ENCODE peak calls at places on chromosomes 16 and 17, in nine cellular contexts. One of them, this sample, is unnamed.

GRCh38 chr17:81090361-81091133 is 55.6 kb downstream of the BAIAP2 start:
- DNase-seq in pancreas: no peak
- DNase-seq in amniotic stem cell: no peak
- DNase-seq in DMS153: no peak
- DNase-seq in EH: peak
- DNase-seq in activated CD8-positive, alpha-beta memory T cell treated with anti-CD3 and anti-CD28 coated beads, Interleukin-2, amount 10 ng/mL, durations not matched to agents 7 days and 5 days: peak
- DNase-seq in activated effector memory CD4-positive, alpha-beta T cell treated with anti-CD3 and anti-CD28 coated beads, Interleukin-2, amount 50 U/mL, for 16 hours: peak
- DNase-seq in T-helper 2 cell: no peak
- DNase-seq in PC-9: no peak
- DNase-seq in this sample: no peak

GRCh38 chr17:70588003-70588402 is 418.7 kb downstream of the KCNJ2 start:
- DNase-seq in EH: no peak
- DNase-seq in amniotic stem cell: no peak
- DNase-seq in activated effector memory CD4-positive, alpha-beta T cell treated with anti-CD3 and anti-CD28 coated beads, Interleukin-2, amount 50 U/mL, for 16 hours: no peak
- DNase-seq in DMS153: no peak
- DNase-seq in T-helper 2 cell: no peak
- DNase-seq in pancreas: no peak
- DNase-seq in activated CD8-positive, alpha-beta memory T cell treated with anti-CD3 and anti-CD28 coated beads, Interleukin-2, amount 10 ng/mL, durations not matched to agents 7 days and 5 days: no peak
- DNase-seq in PC-9: no peak
- DNase-seq in this sample: peak

GRCh38 chr17:39671651-39672521 is 3.6 kb downstream of the PNMT start:
- DNase-seq in DMS153: no peak
- DNase-seq in amniotic stem cell: no peak
- DNase-seq in activated CD8-positive, alpha-beta memory T cell treated with anti-CD3 and anti-CD28 coated beads, Interleukin-2, amount 10 ng/mL, durations not matched to agents 7 days and 5 days: no peak
- DNase-seq in EH: peak
- DNase-seq in pancreas: peak
- DNase-seq in activated effector memory CD4-positive, alpha-beta T cell treated with anti-CD3 and anti-CD28 coated beads, Interleukin-2, amount 50 U/mL, for 16 hours: no peak
- DNase-seq in T-helper 2 cell: no peak
- DNase-seq in PC-9: no peak
- DNase-seq in this sample: no peak

GRCh38 chr17:15091825-15092224 is 173.3 kb downstream of the PMP22 start:
- DNase-seq in PC-9: no peak
- DNase-seq in pancreas: no peak
- DNase-seq in amniotic stem cell: no peak
- DNase-seq in DMS153: no peak
- DNase-seq in activated effector memory CD4-positive, alpha-beta T cell treated with anti-CD3 and anti-CD28 coated beads, Interleukin-2, amount 50 U/mL, for 16 hours: no peak
- DNase-seq in activated CD8-positive, alpha-beta memory T cell treated with anti-CD3 and anti-CD28 coated beads, Interleukin-2, amount 10 ng/mL, durations not matched to agents 7 days and 5 days: no peak
- DNase-seq in T-helper 2 cell: no peak
- DNase-seq in EH: peak
- DNase-seq in this sample: no peak

GRCh38 chr17:74805543-74805991 is 29.4 kb upstream of the NAT9 start:
- DNase-seq in activated effector memory CD4-positive, alpha-beta T cell treated with anti-CD3 and anti-CD28 coated beads, Interleukin-2, amount 50 U/mL, for 16 hours: no peak
- DNase-seq in pancreas: no peak
- DNase-seq in DMS153: no peak
- DNase-seq in EH: no peak
- DNase-seq in activated CD8-positive, alpha-beta memory T cell treated with anti-CD3 and anti-CD28 coated beads, Interleukin-2, amount 10 ng/mL, durations not matched to agents 7 days and 5 days: no peak
- DNase-seq in PC-9: no peak
- DNase-seq in amniotic stem cell: no peak
- DNase-seq in T-helper 2 cell: no peak
- DNase-seq in this sample: no peak

GRCh38 chr17:41811549-41812175 is at the start of gene P3H4:
- DNase-seq in activated effector memory CD4-positive, alpha-beta T cell treated with anti-CD3 and anti-CD28 coated beads, Interleukin-2, amount 50 U/mL, for 16 hours: peak
- DNase-seq in amniotic stem cell: peak
- DNase-seq in PC-9: peak
- DNase-seq in pancreas: peak
- DNase-seq in T-helper 2 cell: peak
- DNase-seq in activated CD8-positive, alpha-beta memory T cell treated with anti-CD3 and anti-CD28 coated beads, Interleukin-2, amount 10 ng/mL, durations not matched to agents 7 days and 5 days: peak
- DNase-seq in EH: peak
- DNase-seq in DMS153: peak
- DNase-seq in this sample: no peak

GRCh38 chr16:56317998-56318912 is 107.1 kb downstream of the AMFR start:
- DNase-seq in T-helper 2 cell: peak
- DNase-seq in EH: peak
- DNase-seq in DMS153: peak
- DNase-seq in activated CD8-positive, alpha-beta memory T cell treated with anti-CD3 and anti-CD28 coated beads, Interleukin-2, amount 10 ng/mL, durations not matched to agents 7 days and 5 days: peak
- DNase-seq in amniotic stem cell: peak
- DNase-seq in activated effector memory CD4-positive, alpha-beta T cell treated with anti-CD3 and anti-CD28 coated beads, Interleukin-2, amount 50 U/mL, for 16 hours: peak
- DNase-seq in PC-9: peak
- DNase-seq in pancreas: peak
- DNase-seq in this sample: peak

GRCh38 chr17:528253-528652 is 175.6 kb upstream of the RPH3AL start:
- DNase-seq in T-helper 2 cell: no peak
- DNase-seq in pancreas: no peak
- DNase-seq in DMS153: no peak
- DNase-seq in activated CD8-positive, alpha-beta memory T cell treated with anti-CD3 and anti-CD28 coated beads, Interleukin-2, amount 10 ng/mL, durations not matched to agents 7 days and 5 days: no peak
- DNase-seq in PC-9: no peak
- DNase-seq in amniotic stem cell: no peak
- DNase-seq in activated effector memory CD4-positive, alpha-beta T cell treated with anti-CD3 and anti-CD28 coated beads, Interleukin-2, amount 50 U/mL, for 16 hours: no peak
- DNase-seq in EH: no peak
- DNase-seq in this sample: no peak

GRCh38 chr17:81395600-81396277 is 482 bp downstream of the BAHCC1 start:
- DNase-seq in activated effector memory CD4-positive, alpha-beta T cell treated with anti-CD3 and anti-CD28 coated beads, Interleukin-2, amount 50 U/mL, for 16 hours: no peak
- DNase-seq in EH: no peak
- DNase-seq in activated CD8-positive, alpha-beta memory T cell treated with anti-CD3 and anti-CD28 coated beads, Interleukin-2, amount 10 ng/mL, durations not matched to agents 7 days and 5 days: no peak
- DNase-seq in DMS153: no peak
- DNase-seq in PC-9: no peak
- DNase-seq in pancreas: no peak
- DNase-seq in amniotic stem cell: no peak
- DNase-seq in T-helper 2 cell: no peak
- DNase-seq in this sample: no peak

GRCh38 chr17:75517277-75517865 is 1.0 kb downstream of the TSEN54 start:
- DNase-seq in activated effector memory CD4-positive, alpha-beta T cell treated with anti-CD3 and anti-CD28 coated beads, Interleukin-2, amount 50 U/mL, for 16 hours: peak
- DNase-seq in pancreas: no peak
- DNase-seq in activated CD8-positive, alpha-beta memory T cell treated with anti-CD3 and anti-CD28 coated beads, Interleukin-2, amount 10 ng/mL, durations not matched to agents 7 days and 5 days: peak
- DNase-seq in PC-9: peak
- DNase-seq in DMS153: no peak
- DNase-seq in EH: peak
- DNase-seq in amniotic stem cell: no peak
- DNase-seq in T-helper 2 cell: no peak
- DNase-seq in this sample: no peak

GRCh38 chr17:56679148-56679766 is 85.8 kb downstream of the NOG start:
- DNase-seq in EH: peak
- DNase-seq in amniotic stem cell: no peak
- DNase-seq in DMS153: no peak
- DNase-seq in pancreas: no peak
- DNase-seq in PC-9: no peak
- DNase-seq in activated effector memory CD4-positive, alpha-beta T cell treated with anti-CD3 and anti-CD28 coated beads, Interleukin-2, amount 50 U/mL, for 16 hours: no peak
- DNase-seq in activated CD8-positive, alpha-beta memory T cell treated with anti-CD3 and anti-CD28 coated beads, Interleukin-2, amount 10 ng/mL, durations not matched to agents 7 days and 5 days: no peak
- DNase-seq in T-helper 2 cell: no peak
- DNase-seq in this sample: no peak

GRCh38 chr17:28944862-28945741 is 6.2 kb downstream of the PHF12 start:
- DNase-seq in activated CD8-positive, alpha-beta memory T cell treated with anti-CD3 and anti-CD28 coated beads, Interleukin-2, amount 10 ng/mL, durations not matched to agents 7 days and 5 days: no peak
- DNase-seq in T-helper 2 cell: no peak
- DNase-seq in amniotic stem cell: no peak
- DNase-seq in pancreas: no peak
- DNase-seq in DMS153: no peak
- DNase-seq in activated effector memory CD4-positive, alpha-beta T cell treated with anti-CD3 and anti-CD28 coated beads, Interleukin-2, amount 50 U/mL, for 16 hours: no peak
- DNase-seq in PC-9: no peak
- DNase-seq in EH: peak
- DNase-seq in this sample: no peak

GRCh38 chr17:17739388-17740066 is 58.3 kb downstream of the RAI1 start:
- DNase-seq in amniotic stem cell: peak
- DNase-seq in pancreas: no peak
- DNase-seq in activated CD8-positive, alpha-beta memory T cell treated with anti-CD3 and anti-CD28 coated beads, Interleukin-2, amount 10 ng/mL, durations not matched to agents 7 days and 5 days: no peak
- DNase-seq in DMS153: no peak
- DNase-seq in EH: peak
- DNase-seq in T-helper 2 cell: no peak
- DNase-seq in activated effector memory CD4-positive, alpha-beta T cell treated with anti-CD3 and anti-CD28 coated beads, Interleukin-2, amount 50 U/mL, for 16 hours: no peak
- DNase-seq in PC-9: no peak
- DNase-seq in this sample: no peak

GRCh38 chr17:53032861-53033271 is 789.9 kb upstream of the KIF2B start:
- DNase-seq in PC-9: peak
- DNase-seq in DMS153: peak
- DNase-seq in activated CD8-positive, alpha-beta memory T cell treated with anti-CD3 and anti-CD28 coated beads, Interleukin-2, amount 10 ng/mL, durations not matched to agents 7 days and 5 days: no peak
- DNase-seq in amniotic stem cell: no peak
- DNase-seq in pancreas: peak
- DNase-seq in activated effector memory CD4-positive, alpha-beta T cell treated with anti-CD3 and anti-CD28 coated beads, Interleukin-2, amount 50 U/mL, for 16 hours: no peak
- DNase-seq in T-helper 2 cell: no peak
- DNase-seq in EH: no peak
- DNase-seq in this sample: no peak

GRCh38 chr17:59165933-59166342 is 10.4 kb downstream of the PRR11 start:
- DNase-seq in DMS153: no peak
- DNase-seq in EH: peak
- DNase-seq in activated CD8-positive, alpha-beta memory T cell treated with anti-CD3 and anti-CD28 coated beads, Interleukin-2, amount 10 ng/mL, durations not matched to agents 7 days and 5 days: peak
- DNase-seq in amniotic stem cell: no peak
- DNase-seq in T-helper 2 cell: no peak
- DNase-seq in pancreas: no peak
- DNase-seq in PC-9: no peak
- DNase-seq in activated effector memory CD4-positive, alpha-beta T cell treated with anti-CD3 and anti-CD28 coated beads, Interleukin-2, amount 50 U/mL, for 16 hours: peak
- DNase-seq in this sample: no peak

GRCh38 chr17:79800325-79801155 is 3.7 kb upstream of the CBX8 start:
- DNase-seq in PC-9: peak
- DNase-seq in DMS153: peak
- DNase-seq in activated effector memory CD4-positive, alpha-beta T cell treated with anti-CD3 and anti-CD28 coated beads, Interleukin-2, amount 50 U/mL, for 16 hours: peak
- DNase-seq in pancreas: no peak
- DNase-seq in activated CD8-positive, alpha-beta memory T cell treated with anti-CD3 and anti-CD28 coated beads, Interleukin-2, amount 10 ng/mL, durations not matched to agents 7 days and 5 days: peak
- DNase-seq in T-helper 2 cell: no peak
- DNase-seq in amniotic stem cell: no peak
- DNase-seq in EH: peak
- DNase-seq in this sample: no peak

GRCh38 chr17:65279456-65279855 is 142.3 kb downstream of the RGS9 start:
- DNase-seq in T-helper 2 cell: no peak
- DNase-seq in activated CD8-positive, alpha-beta memory T cell treated with anti-CD3 and anti-CD28 coated beads, Interleukin-2, amount 10 ng/mL, durations not matched to agents 7 days and 5 days: no peak
- DNase-seq in amniotic stem cell: no peak
- DNase-seq in DMS153: no peak
- DNase-seq in PC-9: no peak
- DNase-seq in activated effector memory CD4-positive, alpha-beta T cell treated with anti-CD3 and anti-CD28 coated beads, Interleukin-2, amount 50 U/mL, for 16 hours: no peak
- DNase-seq in pancreas: no peak
- DNase-seq in EH: no peak
- DNase-seq in this sample: no peak

GRCh38 chr17:34756670-34757021 is 177.3 kb downstream of the TMEM132E start:
- DNase-seq in T-helper 2 cell: no peak
- DNase-seq in amniotic stem cell: no peak
- DNase-seq in activated effector memory CD4-positive, alpha-beta T cell treated with anti-CD3 and anti-CD28 coated beads, Interleukin-2, amount 50 U/mL, for 16 hours: no peak
- DNase-seq in pancreas: no peak
- DNase-seq in activated CD8-positive, alpha-beta memory T cell treated with anti-CD3 and anti-CD28 coated beads, Interleukin-2, amount 10 ng/mL, durations not matched to agents 7 days and 5 days: no peak
- DNase-seq in PC-9: no peak
- DNase-seq in DMS153: no peak
- DNase-seq in EH: peak
- DNase-seq in this sample: no peak

GRCh38 chr17:9842057-9842758 is 16.5 kb downstream of the GLP2R start:
- DNase-seq in EH: peak
- DNase-seq in amniotic stem cell: no peak
- DNase-seq in T-helper 2 cell: no peak
- DNase-seq in activated effector memory CD4-positive, alpha-beta T cell treated with anti-CD3 and anti-CD28 coated beads, Interleukin-2, amount 50 U/mL, for 16 hours: no peak
- DNase-seq in PC-9: no peak
- DNase-seq in pancreas: no peak
- DNase-seq in DMS153: no peak
- DNase-seq in activated CD8-positive, alpha-beta memory T cell treated with anti-CD3 and anti-CD28 coated beads, Interleukin-2, amount 10 ng/mL, durations not matched to agents 7 days and 5 days: no peak
- DNase-seq in this sample: peak

GRCh38 chr17:64491034-64491860 is 5.6 kb downstream of the POLG2 start:
- DNase-seq in activated CD8-positive, alpha-beta memory T cell treated with anti-CD3 and anti-CD28 coated beads, Interleukin-2, amount 10 ng/mL, durations not matched to agents 7 days and 5 days: peak
- DNase-seq in pancreas: no peak
- DNase-seq in EH: peak
- DNase-seq in PC-9: peak
- DNase-seq in T-helper 2 cell: no peak
- DNase-seq in DMS153: no peak
- DNase-seq in activated effector memory CD4-positive, alpha-beta T cell treated with anti-CD3 and anti-CD28 coated beads, Interleukin-2, amount 50 U/mL, for 16 hours: peak
- DNase-seq in amniotic stem cell: no peak
- DNase-seq in this sample: no peak

GRCh38 chr16:58027341-58028167 is 2.0 kb downstream of the MMP15 start:
- DNase-seq in pancreas: peak
- DNase-seq in activated effector memory CD4-positive, alpha-beta T cell treated with anti-CD3 and anti-CD28 coated beads, Interleukin-2, amount 50 U/mL, for 16 hours: no peak
- DNase-seq in EH: peak
- DNase-seq in amniotic stem cell: no peak
- DNase-seq in DMS153: peak
- DNase-seq in T-helper 2 cell: no peak
- DNase-seq in activated CD8-positive, alpha-beta memory T cell treated with anti-CD3 and anti-CD28 coated beads, Interleukin-2, amount 10 ng/mL, durations not matched to agents 7 days and 5 days: no peak
- DNase-seq in PC-9: peak
- DNase-seq in this sample: no peak

GRCh38 chr17:63680700-63681099 is 19.2 kb downstream of the LIMD2 start:
- DNase-seq in T-helper 2 cell: no peak
- DNase-seq in amniotic stem cell: no peak
- DNase-seq in PC-9: no peak
- DNase-seq in activated effector memory CD4-positive, alpha-beta T cell treated with anti-CD3 and anti-CD28 coated beads, Interleukin-2, amount 50 U/mL, for 16 hours: no peak
- DNase-seq in DMS153: no peak
- DNase-seq in activated CD8-positive, alpha-beta memory T cell treated with anti-CD3 and anti-CD28 coated beads, Interleukin-2, amount 10 ng/mL, durations not matched to agents 7 days and 5 days: no peak
- DNase-seq in EH: no peak
- DNase-seq in pancreas: no peak
- DNase-seq in this sample: no peak

GRCh38 chr16:69703638-69704037 is 22.7 kb downstream of the NQO1 start:
- DNase-seq in EH: peak
- DNase-seq in amniotic stem cell: no peak
- DNase-seq in pancreas: no peak
- DNase-seq in DMS153: no peak
- DNase-seq in activated effector memory CD4-positive, alpha-beta T cell treated with anti-CD3 and anti-CD28 coated beads, Interleukin-2, amount 50 U/mL, for 16 hours: no peak
- DNase-seq in PC-9: no peak
- DNase-seq in T-helper 2 cell: no peak
- DNase-seq in activated CD8-positive, alpha-beta memory T cell treated with anti-CD3 and anti-CD28 coated beads, Interleukin-2, amount 10 ng/mL, durations not matched to agents 7 days and 5 days: no peak
- DNase-seq in this sample: no peak

GRCh38 chr16:87206646-87207451 is 110.3 kb downstream of the C16orf95 start:
- DNase-seq in amniotic stem cell: peak
- DNase-seq in EH: peak
- DNase-seq in PC-9: peak
- DNase-seq in activated CD8-positive, alpha-beta memory T cell treated with anti-CD3 and anti-CD28 coated beads, Interleukin-2, amount 10 ng/mL, durations not matched to agents 7 days and 5 days: no peak
- DNase-seq in T-helper 2 cell: no peak
- DNase-seq in activated effector memory CD4-positive, alpha-beta T cell treated with anti-CD3 and anti-CD28 coated beads, Interleukin-2, amount 50 U/mL, for 16 hours: no peak
- DNase-seq in DMS153: no peak
- DNase-seq in pancreas: no peak
- DNase-seq in this sample: no peak

GRCh38 chr17:76578376-76578775 is 7.3 kb downstream of the ST6GALNAC2 start:
- DNase-seq in pancreas: no peak
- DNase-seq in activated CD8-positive, alpha-beta memory T cell treated with anti-CD3 and anti-CD28 coated beads, Interleukin-2, amount 10 ng/mL, durations not matched to agents 7 days and 5 days: no peak
- DNase-seq in amniotic stem cell: no peak
- DNase-seq in activated effector memory CD4-positive, alpha-beta T cell treated with anti-CD3 and anti-CD28 coated beads, Interleukin-2, amount 50 U/mL, for 16 hours: no peak
- DNase-seq in PC-9: no peak
- DNase-seq in EH: peak
- DNase-seq in DMS153: no peak
- DNase-seq in T-helper 2 cell: no peak
- DNase-seq in this sample: no peak

GRCh38 chr16:64489449-64489848 is 632.4 kb downstream of the CDH11 start:
- DNase-seq in T-helper 2 cell: no peak
- DNase-seq in pancreas: no peak
- DNase-seq in EH: peak
- DNase-seq in DMS153: no peak
- DNase-seq in amniotic stem cell: no peak
- DNase-seq in PC-9: no peak
- DNase-seq in activated effector memory CD4-positive, alpha-beta T cell treated with anti-CD3 and anti-CD28 coated beads, Interleukin-2, amount 50 U/mL, for 16 hours: no peak
- DNase-seq in activated CD8-positive, alpha-beta memory T cell treated with anti-CD3 and anti-CD28 coated beads, Interleukin-2, amount 10 ng/mL, durations not matched to agents 7 days and 5 days: no peak
- DNase-seq in this sample: no peak

GRCh38 chr16:74999208-74999682 is 421 bp downstream of the ZNRF1 start:
- DNase-seq in activated CD8-positive, alpha-beta memory T cell treated with anti-CD3 and anti-CD28 coated beads, Interleukin-2, amount 10 ng/mL, durations not matched to agents 7 days and 5 days: no peak
- DNase-seq in EH: peak
- DNase-seq in pancreas: peak
- DNase-seq in PC-9: no peak
- DNase-seq in DMS153: no peak
- DNase-seq in amniotic stem cell: no peak
- DNase-seq in T-helper 2 cell: no peak
- DNase-seq in activated effector memory CD4-positive, alpha-beta T cell treated with anti-CD3 and anti-CD28 coated beads, Interleukin-2, amount 50 U/mL, for 16 hours: peak
- DNase-seq in this sample: no peak

GRCh38 chr17:59796785-59797205 is 89.3 kb downstream of the VMP1 start:
- DNase-seq in EH: peak
- DNase-seq in amniotic stem cell: no peak
- DNase-seq in DMS153: no peak
- DNase-seq in T-helper 2 cell: no peak
- DNase-seq in activated CD8-positive, alpha-beta memory T cell treated with anti-CD3 and anti-CD28 coated beads, Interleukin-2, amount 10 ng/mL, durations not matched to agents 7 days and 5 days: no peak
- DNase-seq in activated effector memory CD4-positive, alpha-beta T cell treated with anti-CD3 and anti-CD28 coated beads, Interleukin-2, amount 50 U/mL, for 16 hours: no peak
- DNase-seq in pancreas: no peak
- DNase-seq in PC-9: no peak
- DNase-seq in this sample: no peak

GRCh38 chr16:11781773-11782172 is 15.3 kb downstream of the ZC3H7A start:
- DNase-seq in DMS153: peak
- DNase-seq in activated CD8-positive, alpha-beta memory T cell treated with anti-CD3 and anti-CD28 coated beads, Interleukin-2, amount 10 ng/mL, durations not matched to agents 7 days and 5 days: no peak
- DNase-seq in PC-9: no peak
- DNase-seq in amniotic stem cell: no peak
- DNase-seq in T-helper 2 cell: no peak
- DNase-seq in pancreas: no peak
- DNase-seq in activated effector memory CD4-positive, alpha-beta T cell treated with anti-CD3 and anti-CD28 coated beads, Interleukin-2, amount 50 U/mL, for 16 hours: no peak
- DNase-seq in EH: peak
- DNase-seq in this sample: no peak

GRCh38 chr17:42200702-42201101 is 6.4 kb upstream of the GHDC start:
- DNase-seq in EH: no peak
- DNase-seq in T-helper 2 cell: no peak
- DNase-seq in activated CD8-positive, alpha-beta memory T cell treated with anti-CD3 and anti-CD28 coated beads, Interleukin-2, amount 10 ng/mL, durations not matched to agents 7 days and 5 days: no peak
- DNase-seq in DMS153: peak
- DNase-seq in pancreas: peak
- DNase-seq in PC-9: no peak
- DNase-seq in activated effector memory CD4-positive, alpha-beta T cell treated with anti-CD3 and anti-CD28 coated beads, Interleukin-2, amount 50 U/mL, for 16 hours: no peak
- DNase-seq in amniotic stem cell: no peak
- DNase-seq in this sample: no peak

GRCh38 chr17:82274134-82275020 is 877 bp upstream of the CSNK1D start:
- DNase-seq in activated effector memory CD4-positive, alpha-beta T cell treated with anti-CD3 and anti-CD28 coated beads, Interleukin-2, amount 50 U/mL, for 16 hours: no peak
- DNase-seq in activated CD8-positive, alpha-beta memory T cell treated with anti-CD3 and anti-CD28 coated beads, Interleukin-2, amount 10 ng/mL, durations not matched to agents 7 days and 5 days: no peak
- DNase-seq in pancreas: no peak
- DNase-seq in DMS153: no peak
- DNase-seq in T-helper 2 cell: no peak
- DNase-seq in PC-9: no peak
- DNase-seq in EH: no peak
- DNase-seq in amniotic stem cell: no peak
- DNase-seq in this sample: no peak

This sample was measured in retinal pigment epithelial cell.